ENCODE peak calls at places on chromosomes 13 and 19, in four cellular contexts. A is HepG2, K is K562, R is H1. E is an unnamed sample.

GRCh38 chr19:14114854-14115253 is 2.7 kb downstream of the PRKACA start:
- DNase-seq in A (no peak), K (peak), R (no peak), E (no peak)

GRCh38 chr13:97712770-97713169 is 240.7 kb upstream of the IPO5 start:
- DNase-seq in A (no peak), K (no peak), R (no peak), E (no peak)

GRCh38 chr19:34067861-34068271 is 104.4 kb upstream of the LSM14A start:
- DNase-seq in A (no peak), K (no peak), R (no peak), E (no peak)

GRCh38 chr13:83943530-83944279 is 61.4 kb upstream of the SLITRK1 start:
- DNase-seq in A (peak), K (no peak), R (no peak), E (no peak)

GRCh38 chr13:33799950-33800592 is 17.9 kb upstream of the RFC3 start:
- DNase-seq in A (peak), K (no peak), R (no peak), E (no peak)

GRCh38 chr13:36880961-36881360 is 39.1 kb downstream of the SMAD9 start:
- DNase-seq in A (no peak), K (no peak), R (no peak), E (no peak)

GRCh38 chr19:5281588-5281987 is 59.0 kb downstream of the PTPRS start:
- DNase-seq in A (no peak), K (no peak), R (no peak), E (no peak)

GRCh38 chr19:1324792-1325567 is 39.3 kb downstream of the EFNA2 start:
- DNase-seq in A (peak), K (peak), R (no peak), E (no peak)

GRCh38 chr13:33270906-33271538 is 14.5 kb downstream of the STARD13 start:
- DNase-seq in A (no peak), K (no peak), R (no peak), E (no peak)

GRCh38 chr13:112588490-112589297 is 741 bp upstream of the TUBGCP3 start:
- DNase-seq in A (no peak), K (no peak), R (no peak), E (no peak)

GRCh38 chr19:1260749-1261511 is 8.2 kb upstream of the CIRBP start:
- DNase-seq in A (peak), K (peak), R (peak), E (peak)

GRCh38 chr13:73273737-73274136 is 214.9 kb downstream of the KLF5 start:
- DNase-seq in A (no peak), K (no peak), R (no peak), E (no peak)

GRCh38 chr13:97191143-97191542 is 31.0 kb upstream of the MBNL2 start:
- DNase-seq in A (no peak), K (peak), R (no peak), E (no peak)

GRCh38 chr13:18953139-18953930 is 228.3 kb downstream of the TUBA3C start:
- DNase-seq in A (no peak), K (no peak), R (no peak), E (no peak)

GRCh38 chr19:5217171-5217570 is 123.4 kb downstream of the PTPRS start:
- DNase-seq in A (no peak), K (no peak), R (no peak), E (no peak)

GRCh38 chr19:6481541-6482342 is at the start of gene DENND1C:
- DNase-seq in A (peak), K (peak), R (no peak), E (peak)

GRCh38 chr13:113647351-113648217 is 10.4 kb downstream of the ATP4B start:
- DNase-seq in A (no peak), K (no peak), R (no peak), E (no peak)

GRCh38 chr13:23799945-23800344 is 89.3 kb downstream of the MIPEP start:
- DNase-seq in A (no peak), K (no peak), R (no peak), E (peak)

GRCh38 chr19:48565090-48565489 is 13.1 kb downstream of the SULT2B1 start:
- DNase-seq in A (peak), K (no peak), R (no peak), E (no peak)

GRCh38 chr13:29435125-29435911 is 160.2 kb downstream of the SLC7A1 start:
- DNase-seq in A (no peak), K (no peak), R (no peak), E (no peak)

GRCh38 chr13:23867027-23867491 is 22.1 kb downstream of the MIPEP start:
- DNase-seq in A (no peak), K (no peak), R (no peak), E (no peak)

GRCh38 chr19:49434907-49435577 is 6.3 kb downstream of the SLC17A7 start:
- DNase-seq in A (no peak), K (peak), R (no peak), E (no peak)

GRCh38 chr19:22144394-22144793 is 52.4 kb downstream of the ZNF676 start:
- DNase-seq in A (no peak), K (peak), R (no peak), E (no peak)

GRCh38 chr19:31103228-31103627 is 246.0 kb downstream of the TSHZ3 start:
- DNase-seq in A (no peak), K (no peak), R (no peak), E (no peak)

GRCh38 chr19:49261602-49262001 is 63.4 kb downstream of the SLC6A16 start:
- DNase-seq in A (no peak), K (no peak), R (no peak), E (no peak)

GRCh38 chr19:18292460-18292809 is 11.0 kb upstream of the JUND start:
- DNase-seq in A (no peak), K (no peak), R (no peak), E (no peak)

GRCh38 chr19:1841209-1841924 is 6.9 kb downstream of the REXO1 start:
- DNase-seq in A (no peak), K (no peak), R (no peak), E (no peak)

GRCh38 chr19:42132851-42133528 is 744 bp upstream of the POU2F2 start:
- DNase-seq in A (peak), K (peak), R (peak), E (peak)

GRCh38 chr19:2064788-2065524 is 13.9 kb upstream of the MKNK2 start:
- DNase-seq in A (no peak), K (no peak), R (no peak), E (no peak)

GRCh38 chr13:76884571-76885202 is 1.5 kb downstream of the KCTD12 start:
- DNase-seq in A (no peak), K (no peak), R (no peak), E (no peak)

GRCh38 chr13:97275265-97275664 is 53.1 kb downstream of the MBNL2 start:
- DNase-seq in A (peak), K (no peak), R (no peak), E (no peak)

GRCh38 chr19:12581100-12581499 is 29.5 kb downstream of the ZNF490 start:
- DNase-seq in A (no peak), K (no peak), R (no peak), E (no peak)

GRCh38 chr13:40983269-40983668 is 35.8 kb downstream of the ELF1 start:
- DNase-seq in A (no peak), K (no peak), R (no peak), E (no peak)

GRCh38 chr19:28297036-28297435 is 915.9 kb downstream of the UQCRFS1 start:
- DNase-seq in A (no peak), K (no peak), R (no peak), E (no peak)

GRCh38 chr19:21604351-21604926 is 99.0 kb downstream of the ZNF429 start:
- DNase-seq in A (no peak), K (no peak), R (no peak), E (no peak)

GRCh38 chr19:30898353-30899103 is 450.7 kb downstream of the TSHZ3 start:
- DNase-seq in A (no peak), K (no peak), R (peak), E (no peak)

GRCh38 chr19:5138606-5139594 is 170.0 kb downstream of the KDM4B start:
- DNase-seq in A (no peak), K (peak), R (no peak), E (peak)

GRCh38 chr19:46442808-46443450 is 14.2 kb upstream of the PNMA8C start:
- DNase-seq in A (no peak), K (no peak), R (no peak), E (no peak)

GRCh38 chr13:37326319-37326718 is 220.9 kb upstream of the CSNK1A1L start:
- DNase-seq in A (no peak), K (no peak), R (no peak), E (no peak)

DNA sequence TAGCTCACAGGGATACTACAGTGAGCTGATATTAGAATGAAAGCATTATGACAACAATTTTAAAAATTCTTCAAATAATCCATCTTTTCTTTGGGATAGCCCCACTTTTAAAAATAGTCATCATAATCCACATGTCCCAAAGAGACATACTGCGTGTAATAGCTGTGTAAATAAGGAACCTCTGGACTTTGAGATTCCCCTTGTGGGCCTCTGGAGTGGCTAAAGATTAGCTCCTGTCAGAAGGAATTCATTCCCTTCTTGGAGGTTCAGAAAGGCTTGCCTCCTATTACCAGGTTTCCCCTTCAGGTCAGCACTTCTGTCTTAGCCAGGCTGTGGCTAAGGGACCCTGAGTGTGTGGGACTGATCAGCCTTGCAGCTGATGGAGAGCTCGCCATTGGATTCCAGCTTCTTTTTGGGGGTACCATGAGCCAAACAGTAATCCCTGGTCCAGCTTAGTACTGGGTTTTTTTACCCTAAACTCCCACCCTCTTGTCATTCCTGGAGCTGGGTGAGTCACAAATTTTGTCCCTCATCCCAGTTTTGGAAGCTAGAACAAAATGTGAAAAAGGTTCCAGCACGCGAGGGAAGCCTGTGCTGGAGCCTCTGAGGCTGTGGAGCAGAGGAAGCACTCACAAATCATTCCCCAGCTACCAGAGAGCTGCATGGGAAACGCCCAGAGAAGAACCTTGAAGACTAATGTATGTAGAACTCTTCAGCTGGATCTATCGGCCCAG is 96.6 kb downstream of the RNASEH2B start:
- DNase-seq in A (peak), K (no peak), R (no peak), E (no peak)
- TF ChIP-seq CREB1 in A (no peak), K (no peak), R (no peak), E (no peak)

GRCh38 chr19:8111376-8111775 is 38.0 kb downstream of the FBN3 start:
- DNase-seq in A (no peak), K (peak), R (no peak), E (no peak)

GRCh38 chr19:8113017-8113416 is 36.4 kb downstream of the FBN3 start:
- DNase-seq in A (no peak), K (no peak), R (no peak), E (no peak)

GRCh38 chr19:8109455-8109854 is 39.9 kb downstream of the FBN3 start:
- DNase-seq in A (no peak), K (peak), R (no peak), E (no peak)

GRCh38 chr19:8109890-8110662 is 39.3 kb downstream of the FBN3 start:
- DNase-seq in A (no peak), K (no peak), R (no peak), E (no peak)

GRCh38 chr19:8110931-8111330 is 38.5 kb downstream of the FBN3 start:
- DNase-seq in A (no peak), K (peak), R (no peak), E (no peak)
- TF ChIP-seq BRCA1 in A (no peak), K (no peak), R (no peak), E (no peak)

DNA sequence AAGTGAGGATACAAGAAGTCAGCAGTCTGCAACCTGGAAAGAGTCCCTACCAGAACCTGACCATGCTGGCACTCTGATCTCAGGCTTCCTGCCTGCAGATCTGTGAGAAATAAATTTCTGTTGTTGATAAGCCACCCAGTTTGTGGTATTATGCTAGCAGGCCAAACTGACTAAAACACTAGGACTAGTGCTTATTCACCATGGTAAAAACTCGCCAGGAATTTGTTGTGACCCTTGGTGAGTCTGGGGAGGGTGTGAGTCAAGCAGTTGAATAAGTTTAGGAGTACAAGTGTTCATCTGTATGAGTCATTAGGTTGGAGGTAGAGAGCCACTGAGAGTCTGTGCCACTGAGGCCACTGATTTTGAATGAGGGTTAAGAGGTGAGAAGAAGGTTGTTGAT is 3.6 kb downstream of the ZIK1 start:
- DNase-seq in A (no peak), K (no peak), R (no peak), E (no peak)
- TF ChIP-seq CREB1 in A (no peak), K (no peak), R (no peak), E (no peak)

DNA sequence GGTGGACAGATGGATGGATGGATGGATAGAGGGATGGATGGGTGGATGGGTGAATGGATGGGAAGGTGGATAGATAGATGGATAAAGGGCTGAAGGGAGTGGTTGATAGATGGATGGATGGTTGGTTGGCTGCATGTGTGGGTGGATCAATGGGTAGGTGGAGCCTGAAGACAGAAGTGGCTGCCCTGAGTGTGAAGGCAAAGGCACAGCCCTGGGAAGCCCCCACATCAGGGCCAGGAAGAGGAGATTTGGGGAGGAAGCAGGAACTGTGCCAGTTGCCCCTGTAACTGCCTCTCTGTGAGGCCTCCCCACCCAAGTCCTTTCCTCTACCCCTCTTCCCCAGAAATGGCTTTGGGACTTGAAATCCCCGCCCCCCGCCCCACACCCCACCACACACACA is 43.4 kb upstream of the NFIC start:
- DNase-seq in A (no peak), K (no peak), R (no peak), E (no peak)
- TF ChIP-seq BRCA1 in A (no peak), K (no peak), R (no peak), E (no peak)

GRCh38 chr13:50575138-50575537 is 268.4 kb downstream of the DLEU7 start:
- DNase-seq in A (peak), K (no peak), R (no peak), E (no peak)
- TF ChIP-seq CREB1 in A (no peak), K (no peak), R (no peak), E (no peak)

GRCh38 chr13:31476753-31477152 is 262.6 kb upstream of the RXFP2 start:
- DNase-seq in A (no peak), K (no peak), R (no peak), E (no peak)

GRCh38 chr13:31476266-31476665 is 263.1 kb upstream of the RXFP2 start:
- DNase-seq in A (no peak), K (no peak), R (no peak), E (no peak)

GRCh38 chr13:31477961-31478360 is 261.4 kb upstream of the RXFP2 start:
- DNase-seq in A (no peak), K (no peak), R (no peak), E (no peak)
- TF ChIP-seq BRCA1 in A (no peak), K (no peak), R (no peak), E (no peak)

E was measured in GM12878.